ENCODE peak calls at places on chromosomes 12 and 14, in seven cellular contexts. J is EH, Z is IMR-90, C is germinal center, B is NCI-H446 treated with DMSO at 0.1 percent for 48 hours, M is A549, S is NCI-H2081. K is an unnamed sample.

GRCh38 chr14:50955373-50956043 is 11.2 kb upstream of the PYGL start:
- DNase-seq in J (peak), S (peak), Z (peak), M (peak), B (peak), C (no peak), K (no peak)

GRCh38 chr12:94590428-94590827 is 59.9 kb downstream of the TMCC3 start:
- DNase-seq in J (no peak), B (no peak), M (no peak), Z (no peak), S (peak), C (no peak), K (no peak)

GRCh38 chr14:24130717-24131548 is 474 bp downstream of the FITM1 start:
- DNase-seq in B (no peak), S (no peak), C (no peak), M (no peak), Z (no peak), J (no peak), K (no peak)

GRCh38 chr14:76201162-76201561 is 49.4 kb downstream of the GPATCH2L start:
- DNase-seq in M (peak), B (no peak), C (no peak), S (no peak), Z (peak), J (peak), K (no peak)

GRCh38 chr12:74119811-74120362 is 417.7 kb upstream of the ATXN7L3B start:
- DNase-seq in S (no peak), C (no peak), J (no peak), M (no peak), B (no peak), Z (no peak), K (no peak)

GRCh38 chr12:28550757-28551381 is 360.6 kb downstream of the CCDC91 start:
- DNase-seq in Z (peak), B (no peak), J (peak), M (peak), S (no peak), C (no peak), K (no peak)

GRCh38 chr12:60335765-60336164 is 739.9 kb downstream of the SLC16A7 start:
- DNase-seq in C (no peak), J (peak), S (no peak), B (no peak), M (peak), Z (peak), K (no peak)

GRCh38 chr12:25592725-25593495 is 39.8 kb upstream of the LMNTD1 start:
- DNase-seq in B (no peak), S (no peak), Z (no peak), C (no peak), J (no peak), M (no peak), K (no peak)

GRCh38 chr14:92922155-92922735 is 705 bp upstream of the CHGA start:
- DNase-seq in J (no peak), S (peak), M (peak), B (no peak), Z (no peak), C (no peak), K (no peak)

GRCh38 chr14:89615421-89615820 is 198.4 kb upstream of the FOXN3 start:
- DNase-seq in J (no peak), C (no peak), M (no peak), Z (no peak), B (no peak), S (no peak), K (no peak)

GRCh38 chr12:124727244-124727673 is 136.4 kb downstream of the SCARB1 start:
- DNase-seq in Z (no peak), J (peak), S (no peak), C (peak), B (no peak), M (no peak), K (no peak)

GRCh38 chr12:106251636-106252035 is 3.8 kb upstream of the CKAP4 start:
- DNase-seq in Z (peak), J (peak), C (no peak), M (no peak), S (no peak), B (no peak), K (no peak)

GRCh38 chr14:61648377-61648776 is 46.9 kb upstream of the HIF1A start:
- DNase-seq in S (no peak), M (no peak), Z (no peak), J (no peak), B (no peak), C (no peak), K (no peak)

GRCh38 chr12:103742349-103742784 is 98.7 kb downstream of the NT5DC3 start:
- DNase-seq in Z (no peak), C (no peak), M (peak), S (peak), B (peak), J (peak), K (no peak)

GRCh38 chr12:113825705-113826104 is 140.4 kb downstream of the RBM19 start:
- DNase-seq in J (no peak), B (no peak), Z (no peak), S (no peak), M (no peak), C (no peak), K (no peak)

GRCh38 chr12:42482820-42483533 is 106.6 kb downstream of the PRICKLE1 start:
- DNase-seq in J (peak), M (peak), B (no peak), C (peak), S (peak), Z (peak), K (peak)

GRCh38 chr12:49944046-49944445 is 6.5 kb upstream of the AQP2 start:
- DNase-seq in Z (no peak), S (no peak), J (no peak), B (no peak), M (no peak), C (no peak), K (no peak)

GRCh38 chr12:66235626-66236281 is 46.7 kb downstream of the IRAK3 start:
- DNase-seq in M (peak), B (no peak), Z (peak), S (no peak), C (no peak), J (peak), K (no peak)

GRCh38 chr14:104803916-104804371 is 3.0 kb downstream of the ZBTB42 start:
- DNase-seq in Z (peak), J (peak), C (no peak), M (no peak), S (no peak), B (no peak), K (no peak)

GRCh38 chr12:89157413-89157812 is 194.9 kb downstream of the DUSP6 start:
- DNase-seq in M (no peak), S (no peak), B (no peak), C (no peak), J (no peak), Z (no peak), K (no peak)

GRCh38 chr12:72274926-72275325 is 2.8 kb downstream of the TRHDE start:
- DNase-seq in Z (peak), B (no peak), M (no peak), S (no peak), J (peak), C (no peak), K (no peak)

GRCh38 chr12:47033081-47033480 is 46.3 kb upstream of the PCED1B start:
- DNase-seq in C (no peak), J (peak), Z (no peak), S (no peak), M (peak), B (no peak), K (no peak)

GRCh38 chr12:120909633-120910318 is 5.6 kb upstream of the SPPL3 start:
- DNase-seq in B (no peak), M (no peak), C (no peak), Z (no peak), S (no peak), J (peak), K (no peak)

GRCh38 chr14:58690801-58691516 is 53.2 kb downstream of the DACT1 start:
- DNase-seq in B (no peak), M (no peak), C (no peak), Z (no peak), S (peak), J (no peak), K (no peak)